ENCODE peak calls at places on chromosomes 16 and 17, in four cellular contexts. X is K562, W is WTC11, Y is HepG2. M is an unnamed sample.
A peak's percentile ranks its signal among the peaks of the same experiment; 100 is the strongest.

GRCh38 chr16:50286681-50287080 is 20.3 kb downstream of the ADCY7 start:
- DNase-seq in Y (no peak), W (no peak), X (no peak), M (no peak)

GRCh38 chr16:1776672-1776955 is 3.7 kb upstream of the MRPS34 start:
- DNase-seq in W (no peak), Y (no peak), X (no peak), M (no peak)

GRCh38 chr17:55527520-55528118 is 16.4 kb upstream of the SMIM36 start:
- DNase-seq in W (peak; percentile 34), X (no peak), Y (peak; percentile 39), M (peak; percentile 74)

GRCh38 chr17:49106366-49107210 is 26.0 kb upstream of the B4GALNT2 start:
- DNase-seq in X (peak; percentile 28), W (no peak), Y (peak; percentile 98), M (no peak)

GRCh38 chr16:85479972-85480726 is 133.0 kb upstream of the GSE1 start:
- DNase-seq in X (no peak), Y (no peak), W (peak; percentile 64), M (no peak)

GRCh38 chr16:15900901-15901465 is 12.6 kb upstream of the CEP20 start:
- DNase-seq in X (no peak), W (no peak), Y (no peak), M (no peak)

GRCh38 chr17:82872591-82873520 is 33.0 kb upstream of the ZNF750 start:
- DNase-seq in X (no peak), W (no peak), Y (no peak), M (no peak)

GRCh38 chr16:8880839-8881510 is 1.2 kb upstream of the LITAFD start:
- DNase-seq in Y (no peak), W (no peak), X (no peak), M (no peak)

GRCh38 chr17:77594416-77595209 is 363.9 kb upstream of the TNRC6C start:
- DNase-seq in X (no peak), W (no peak), Y (no peak), M (no peak)

GRCh38 chr16:89013111-89013510 is 36.1 kb upstream of the CBFA2T3 start:
- DNase-seq in W (no peak), Y (no peak), X (no peak), M (no peak)

GRCh38 chr17:8151120-8151640 is 1.0 kb downstream of the PER1 start:
- DNase-seq in W (peak; percentile 81), Y (no peak), X (peak; percentile 69), M (peak; percentile 93)
- TF ChIP-seq FOXJ3 in W (no peak), Y (no peak), X (no peak), M (peak; percentile 30)

DNA sequence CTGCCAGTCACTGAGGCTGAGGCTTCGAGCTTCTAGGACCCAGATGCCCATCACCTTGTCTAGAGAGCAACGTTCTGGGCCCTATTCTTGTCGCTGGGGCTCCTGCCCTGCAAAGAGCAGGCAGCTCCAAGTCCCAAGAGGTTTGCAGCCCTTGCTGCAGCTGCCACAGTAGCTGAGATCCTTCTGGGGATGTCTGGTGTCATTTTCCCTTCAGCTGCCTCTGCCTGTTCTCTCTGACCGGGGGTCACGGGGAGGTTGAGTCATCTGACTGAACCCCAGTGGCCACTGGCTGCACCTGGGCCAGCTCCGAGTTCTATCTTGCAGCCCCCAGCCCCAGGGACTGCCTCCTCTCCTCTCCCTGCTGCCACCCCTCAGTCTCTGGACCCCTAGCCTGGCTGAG is 4.9 kb downstream of the WSCD1 start:
- DNase-seq in W (no peak), Y (no peak), X (no peak), M (no peak)
- TF ChIP-seq FOXJ3 in W (no peak), Y (no peak), X (no peak), M (no peak)

GRCh38 chr17:73895157-73895556 is 250.9 kb upstream of the SDK2 start:
- DNase-seq in X (no peak), Y (no peak), W (no peak), M (no peak)
- TF ChIP-seq FOXJ3 in X (no peak), Y (no peak), W (no peak), M (no peak)

GRCh38 chr16:57962046-57962445 is 8.9 kb downstream of the CNGB1 start:
- DNase-seq in Y (no peak), W (no peak), X (no peak), M (no peak)
- TF ChIP-seq FOXJ3 in Y (no peak), W (no peak), X (no peak), M (no peak)

DNA sequence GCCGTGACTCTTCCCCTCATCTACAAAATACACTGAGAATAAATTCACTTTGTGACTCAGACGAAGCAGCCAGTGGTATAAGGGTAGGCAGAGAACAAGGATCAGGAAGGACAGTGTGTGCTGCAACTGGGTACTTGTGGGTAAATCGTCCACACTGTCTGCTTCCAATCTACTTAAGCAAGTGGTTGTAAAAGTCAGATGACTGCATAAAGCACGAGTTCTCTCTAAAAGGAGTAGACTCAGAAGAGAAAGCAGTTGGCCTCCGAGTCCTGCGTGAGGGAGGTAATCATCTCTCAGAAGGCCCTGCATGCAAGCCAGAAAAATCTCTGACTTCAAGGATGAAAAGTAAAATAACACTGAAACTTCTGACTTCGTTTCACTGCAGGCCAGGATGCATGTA is 43.1 kb downstream of the ANKFY1 start:
- DNase-seq in X (no peak), Y (no peak), W (no peak), M (no peak)
- TF ChIP-seq FOXJ3 in X (no peak), Y (no peak), W (no peak), M (no peak)

GRCh38 chr16:52547834-52548215 is 882 bp upstream of the TOX3 start:
- DNase-seq in Y (no peak), X (no peak), W (no peak), M (no peak)
- TF ChIP-seq FOXJ3 in Y (no peak), X (no peak), W (no peak), M (no peak)

M was measured in SK-N-SH.